ENCODE peak calls at places on chromosomes 13 and 19, in six cellular contexts. F is IMR-90, R is Peyer's patch, D is right cardiac atrium, C is fibroblast of pulmonary artery, E is endothelial cell of umbilical vein. I is an unnamed sample.

GRCh38 chr13:95356916-95357315 is 55.7 kb upstream of the ABCC4 start:
- DNase-seq in F (no peak), E (no peak), D (no peak), C (no peak), R (no peak), I (peak; percentile 1)

GRCh38 chr13:24220086-24220703 is 59.7 kb downstream of the SPATA13 start:
- DNase-seq in R (peak; percentile 77), E (peak; percentile 77), D (no peak), C (peak; percentile 92), F (peak; percentile 88), I (no peak)

GRCh38 chr13:65959305-65959704 is 1270.8 kb downstream of the PCDH9 start:
- DNase-seq in C (peak; percentile 11), E (no peak), R (no peak), F (peak; percentile 28), D (no peak), I (no peak)

GRCh38 chr13:100738176-100738855 is 63.7 kb upstream of the TMTC4 start:
- DNase-seq in R (no peak), E (no peak), D (no peak), C (no peak), F (no peak), I (no peak)

GRCh38 chr19:47391510-47392223 is 27.7 kb downstream of the MEIS3 start:
- DNase-seq in F (peak; percentile 66), R (peak; percentile 88), E (peak; percentile 60), D (peak; percentile 82), C (peak; percentile 79), I (peak; percentile 94)

GRCh38 chr13:38819596-38819995 is 132.7 kb downstream of the FREM2 start:
- DNase-seq in R (no peak), C (no peak), F (no peak), E (no peak), D (no peak), I (no peak)

GRCh38 chr13:99041788-99042187 is 63.9 kb upstream of the DOCK9 start:
- DNase-seq in D (no peak), F (no peak), C (no peak), R (no peak), E (no peak), I (no peak)

GRCh38 chr19:6017576-6017975 is 39.6 kb upstream of the RANBP3 start:
- DNase-seq in E (no peak), C (no peak), F (no peak), R (no peak), D (no peak), I (peak; percentile 32)

GRCh38 chr19:6087074-6087506 is 23.2 kb downstream of the RFX2 start:
- DNase-seq in C (no peak), D (no peak), R (peak; percentile 72), E (no peak), F (no peak), I (no peak)

GRCh38 chr13:106418556-106418955 is 116.9 kb downstream of the EFNB2 start:
- DNase-seq in F (peak; percentile 74), D (no peak), C (no peak), R (no peak), E (no peak), I (no peak)

GRCh38 chr13:21061077-21061945 is at the start of gene LATS2:
- DNase-seq in F (peak; percentile 94), D (peak; percentile 99), E (peak; percentile 93), C (peak; percentile 96), R (peak; percentile 95), I (peak; percentile 98)

GRCh38 chr13:97395437-97396136 is 38.4 kb upstream of the RAP2A start:
- DNase-seq in D (no peak), E (no peak), R (no peak), F (peak; percentile 66), C (peak; percentile 50), I (no peak)

GRCh38 chr19:57671124-57671895 is 2.6 kb downstream of the ZSCAN4 start:
- DNase-seq in C (no peak), F (no peak), E (no peak), D (no peak), R (no peak), I (no peak)

GRCh38 chr19:39320948-39321831 is 527 bp upstream of the LRFN1 start:
- DNase-seq in C (no peak), R (no peak), D (peak; percentile 56), E (no peak), F (no peak), I (no peak)

DNA sequence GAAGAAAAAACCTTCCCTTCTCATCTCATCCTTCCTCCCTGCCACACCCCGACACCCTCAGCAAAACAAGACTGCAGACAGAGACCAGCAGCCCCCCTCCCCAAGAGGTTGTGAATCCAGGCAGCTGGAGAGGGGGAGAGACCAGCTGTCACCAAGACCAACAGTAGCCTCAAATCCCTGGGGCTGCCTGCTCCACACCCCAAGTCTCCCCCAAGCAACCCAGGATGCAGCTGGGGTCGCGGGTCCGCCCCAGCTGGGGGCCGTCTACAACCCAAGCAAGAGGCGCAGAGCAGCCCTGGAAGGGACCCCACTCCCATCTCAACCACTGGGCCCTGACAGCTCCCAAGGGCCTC is 7.1 kb downstream of the KLF16 start:
- DNase-seq in D (no peak), C (no peak), F (no peak), R (no peak), E (no peak), I (no peak)
- H3K4me3 ChIP-seq in D (peak overlapping the region; percentile 37), C (peak overlapping the region; percentile 38), F (peak overlapping the region; percentile 6), R (peak overlapping the region; percentile 42), E (no peak overlapping the region), I (peak overlapping the region; percentile 82)

GRCh38 chr19:3516675-3517207 is 10.6 kb downstream of the FZR1 start:
- DNase-seq in C (no peak), R (peak; percentile 71), E (no peak), D (peak; percentile 58), F (no peak), I (no peak)

GRCh38 chr19:3518669-3519068 is 12.6 kb downstream of the FZR1 start:
- DNase-seq in D (no peak), F (no peak), E (no peak), C (no peak), R (no peak), I (no peak)

GRCh38 chr19:3517638-3518037 is 11.5 kb downstream of the FZR1 start:
- DNase-seq in C (no peak), R (no peak), E (no peak), D (no peak), F (no peak), I (no peak)

GRCh38 chr19:3519126-3519525 is 13.0 kb downstream of the FZR1 start:
- DNase-seq in F (no peak), E (no peak), R (no peak), D (no peak), C (no peak), I (no peak)

GRCh38 chr19:3518231-3518630 is 12.1 kb downstream of the FZR1 start:
- DNase-seq in R (no peak), D (no peak), E (no peak), F (no peak), C (no peak), I (no peak)
- H3K4me3 ChIP-seq in R (no peak overlapping the region), D (no peak overlapping the region), E (no peak overlapping the region), F (no peak overlapping the region), C (no peak overlapping the region), I (no peak overlapping the region)

GRCh38 chr13:42057918-42058530 is 9.6 kb downstream of the DGKH start:
- DNase-seq in E (no peak), D (no peak), C (no peak), F (no peak), R (no peak), I (no peak)

GRCh38 chr13:42056146-42056545 is 7.7 kb downstream of the DGKH start:
- DNase-seq in F (no peak), E (no peak), D (no peak), C (no peak), R (no peak), I (no peak)

GRCh38 chr13:42056585-42056984 is 8.1 kb downstream of the DGKH start:
- DNase-seq in D (no peak), F (no peak), R (no peak), C (no peak), E (no peak), I (no peak)

GRCh38 chr13:42055500-42056085 is 7.1 kb downstream of the DGKH start:
- DNase-seq in D (no peak), F (no peak), R (no peak), E (no peak), C (no peak), I (no peak)

DNA sequence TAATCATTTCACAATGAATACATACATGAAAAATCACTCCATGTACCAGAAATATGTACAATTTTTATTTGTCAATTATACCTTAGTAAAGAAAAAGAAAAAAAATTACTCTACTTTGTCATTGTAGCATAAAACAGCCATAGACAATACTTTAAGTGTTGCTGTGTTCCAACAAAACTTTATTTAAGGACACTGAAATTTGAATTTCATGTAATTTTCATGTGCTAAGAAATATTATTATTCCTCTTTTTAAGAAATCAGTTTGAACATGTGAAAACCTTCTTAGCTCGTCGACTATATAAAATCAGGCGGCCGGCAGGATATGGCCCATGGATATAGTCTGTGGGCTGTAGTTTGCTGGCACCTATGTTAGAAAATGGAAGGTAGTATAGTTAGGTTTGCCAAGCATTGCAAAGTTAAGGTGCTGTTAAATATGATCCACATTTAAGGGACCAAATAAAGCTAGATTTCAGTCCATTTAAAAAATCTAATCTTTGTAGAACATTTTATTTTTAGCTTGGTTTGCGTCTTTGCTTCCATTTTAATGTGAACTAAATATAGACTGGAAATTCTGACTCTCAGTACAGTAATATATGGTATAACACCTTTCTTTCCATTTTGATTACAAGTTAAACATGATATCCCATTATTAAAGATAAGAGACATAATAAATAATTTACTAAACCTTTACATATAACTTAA is 6.5 kb downstream of the DGKH start:
- DNase-seq in F (no peak), E (no peak), C (no peak), D (no peak), R (no peak), I (no peak)
- H3K4me3 ChIP-seq in F (no peak overlapping the region), E (no peak overlapping the region), C (no peak overlapping the region), D (no peak overlapping the region), R (no peak overlapping the region), I (no peak overlapping the region)

GRCh38 chr13:110523838-110524237 is 37.7 kb downstream of the RAB20 start:
- DNase-seq in C (no peak), D (no peak), E (no peak), R (no peak), F (no peak), I (no peak)

GRCh38 chr13:110523180-110523579 is 38.3 kb downstream of the RAB20 start:
- DNase-seq in D (no peak), E (no peak), R (no peak), C (no peak), F (no peak), I (no peak)

GRCh38 chr13:110525328-110526319 is 35.9 kb downstream of the RAB20 start:
- DNase-seq in E (no peak), F (no peak), D (no peak), R (peak; percentile 80), C (no peak), I (no peak)

GRCh38 chr13:110521946-110522345 is 39.6 kb downstream of the RAB20 start:
- DNase-seq in D (no peak), C (no peak), F (no peak), R (no peak), E (no peak), I (no peak)

DNA sequence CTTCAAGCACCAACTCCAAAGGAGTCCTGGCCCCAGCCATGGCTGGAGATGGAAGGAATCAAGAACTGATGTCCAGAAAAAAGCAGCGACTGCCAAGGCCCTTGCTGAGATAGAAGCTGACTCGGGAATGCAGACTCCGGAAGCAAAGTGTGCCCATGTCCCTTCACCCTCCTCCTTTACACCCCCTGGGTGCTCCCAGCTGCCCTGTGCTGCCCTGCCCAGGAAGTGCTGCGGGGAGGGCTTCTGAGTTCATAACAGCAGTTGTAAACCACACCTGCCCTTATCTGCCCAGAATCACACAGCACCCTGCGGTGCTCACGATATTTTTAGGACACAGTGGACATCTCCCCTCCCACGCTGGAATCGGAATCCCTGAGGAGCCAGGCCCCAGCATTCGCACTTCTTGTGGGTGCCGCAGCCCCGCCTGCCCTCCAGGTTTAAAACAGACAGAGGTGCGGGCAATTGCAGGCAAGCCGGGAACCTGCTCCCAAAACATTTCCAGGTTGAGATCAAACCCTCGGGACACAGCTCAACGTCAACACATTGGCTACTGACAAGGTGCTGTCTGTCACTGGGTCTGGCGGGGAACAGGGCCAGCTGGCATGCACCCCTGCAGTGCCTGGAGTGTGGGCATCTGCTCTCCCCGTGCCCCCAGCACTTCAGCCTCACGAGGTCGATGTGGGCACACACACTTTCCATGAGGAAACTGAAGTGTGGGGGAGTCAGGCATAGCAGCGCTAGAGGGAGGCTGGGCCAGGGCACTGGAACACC is 36.9 kb downstream of the RAB20 start:
- DNase-seq in F (no peak), C (no peak), D (peak; percentile 89), R (peak; percentile 89), E (no peak), I (no peak)
- H3K4me3 ChIP-seq in F (no peak overlapping the region), C (no peak overlapping the region), D (no peak overlapping the region), R (no peak overlapping the region), E (no peak overlapping the region), I (no peak overlapping the region)